ENCODE peak calls at places on chromosome X, in nine cellular contexts. F is stimulated activated CD8-positive, alpha-beta memory T cell treated with anti-CD3 and anti-CD28 coated beads, Interleukin-4, amount 100 ng/mL, for 48 hours; P is NCI-H2029 treated with DMSO at 0.1 percent for 48 hours; Z is activated CD4-positive, alpha-beta T cell treated with anti-CD3 and anti-CD28 coated beads for 1 hour; C is Calu3; D is prostate gland; B is brain pericyte; N is stimulated activated naive B cell treated with anti-CD40 and anti-IgM and Interleukin-4, amounts not matched to agents 10 μg/mL and 1 μg/mL and 100 μg/mL, for 72 hours; O is activated naive CD4-positive, alpha-beta T cell treated with anti-CD3 and anti-CD28 coated beads for 36 hours. S is an unnamed sample.

GRCh38 chrX:13994104-13994503 is 35.6 kb downstream of the GEMIN8 start:
- DNase-seq in P (no peak), F (no peak), Z (no peak), C (no peak), D (no peak), B (no peak), O (no peak), N (no peak), S (no peak)

GRCh38 chrX:148905376-148905775 is 405.0 kb downstream of the AFF2 start:
- DNase-seq in C (no peak), O (no peak), P (no peak), Z (no peak), D (no peak), N (no peak), F (no peak), B (no peak), S (no peak)

GRCh38 chrX:104135677-104136076 is 21.1 kb downstream of the SLC25A53 start:
- DNase-seq in P (no peak), N (no peak), B (no peak), C (no peak), D (no peak), O (no peak), Z (no peak), F (no peak), S (no peak)

GRCh38 chrX:54602563-54602962 is 72.5 kb downstream of the GNL3L start:
- DNase-seq in N (no peak), C (no peak), F (no peak), D (no peak), P (no peak), O (no peak), Z (no peak), B (no peak), S (no peak)

GRCh38 chrX:78321809-78322208 is 5.6 kb downstream of the CYSLTR1 start:
- DNase-seq in O (peak), F (no peak), P (no peak), D (peak), B (no peak), Z (peak), C (no peak), N (peak), S (no peak)

GRCh38 chrX:119482497-119483480 is 14.5 kb downstream of the SLC25A5 start:
- DNase-seq in Z (peak), C (peak), P (peak), D (no peak), B (no peak), F (peak), O (peak), N (peak), S (peak)

GRCh38 chrX:11381464-11381863 is 88.3 kb downstream of the AMELX start:
- DNase-seq in F (no peak), O (peak), C (peak), P (no peak), Z (no peak), B (peak), N (peak), D (peak), S (peak)

GRCh38 chrX:39859991-39860861 is 237.5 kb downstream of the BCOR start:
- DNase-seq in B (no peak), D (no peak), P (peak), C (peak), F (peak), Z (peak), N (peak), O (peak), S (no peak)

GRCh38 chrX:121641560-121641959 is 594.1 kb downstream of the GLUD2 start:
- DNase-seq in N (no peak), B (peak), P (no peak), O (no peak), Z (no peak), F (no peak), D (no peak), C (no peak), S (no peak)

GRCh38 chrX:47796433-47796906 is 40.2 kb upstream of the ZNF81 start:
- DNase-seq in D (no peak), Z (no peak), B (peak), O (no peak), C (no peak), F (no peak), P (no peak), N (no peak), S (no peak)

GRCh38 chrX:65674351-65674893 is 7.0 kb downstream of the MSN start:
- DNase-seq in F (no peak), C (no peak), D (no peak), O (no peak), Z (no peak), P (no peak), N (no peak), B (no peak), S (no peak)

GRCh38 chrX:106510713-106511411 is 100.9 kb upstream of the RADX start:
- DNase-seq in Z (no peak), N (no peak), C (no peak), P (no peak), F (no peak), O (no peak), D (no peak), B (no peak), S (no peak)

GRCh38 chrX:19540076-19540475 is 24.8 kb upstream of the MAP3K15 start:
- DNase-seq in P (no peak), D (no peak), C (no peak), N (no peak), Z (no peak), F (no peak), O (no peak), B (no peak), S (no peak)

GRCh38 chrX:30893206-30893605 is 4.2 kb upstream of the TAB3 start:
- DNase-seq in P (no peak), N (no peak), C (peak), Z (no peak), D (no peak), O (no peak), F (no peak), B (no peak), S (no peak)

GRCh38 chrX:43866423-43866822 is 15.8 kb downstream of the MAOB start:
- DNase-seq in B (no peak), O (no peak), F (no peak), C (no peak), P (no peak), D (no peak), N (no peak), Z (no peak), S (no peak)